ENCODE peak calls at places on chromosome 15, in four cellular contexts. One of them, this sample, is unnamed.

GRCh38 chr15:78314181-78314581 is 14.8 kb upstream of the SKIC8 start:
- DNase-seq in HCT116: no peak
- DNase-seq in HepG2: no peak
- DNase-seq in K562: no peak
- DNase-seq in this sample: no peak

GRCh38 chr15:82832601-82833209 is 23.3 kb downstream of the WHAMM start:
- DNase-seq in HCT116: peak; percentile 64
- DNase-seq in HepG2: no peak
- DNase-seq in K562: no peak
- DNase-seq in this sample: peak; percentile 71

GRCh38 chr15:52385670-52386069 is 90.1 kb upstream of the MYO5C start:
- DNase-seq in HCT116: no peak
- DNase-seq in HepG2: no peak
- DNase-seq in K562: no peak
- DNase-seq in this sample: no peak

GRCh38 chr15:92801774-92802464 is 98.2 kb upstream of the CHD2 start:
- DNase-seq in HCT116: peak; percentile 71
- DNase-seq in HepG2: peak; percentile 14
- DNase-seq in K562: peak; percentile 42
- DNase-seq in this sample: no peak

GRCh38 chr15:101280007-101280406 is 2.7 kb upstream of the SELENOS start:
- DNase-seq in HCT116: no peak
- DNase-seq in HepG2: no peak
- DNase-seq in K562: no peak
- DNase-seq in this sample: no peak

GRCh38 chr15:95446854-95447253 is 883.6 kb upstream of the NR2F2 start:
- DNase-seq in HCT116: no peak
- DNase-seq in HepG2: no peak
- DNase-seq in K562: no peak
- DNase-seq in this sample: no peak

GRCh38 chr15:70149667-70150404 is 52.1 kb upstream of the TLE3 start:
- DNase-seq in HCT116: no peak
- DNase-seq in HepG2: no peak
- DNase-seq in K562: no peak
- DNase-seq in this sample: no peak

GRCh38 chr15:52406601-52407000 is 111.0 kb upstream of the MYO5C start:
- DNase-seq in HCT116: no peak
- DNase-seq in HepG2: no peak
- DNase-seq in K562: no peak
- DNase-seq in this sample: no peak

GRCh38 chr15:88476635-88477038 is 9.1 kb downstream of the MRPS11 start:
- DNase-seq in HCT116: peak; percentile 15
- DNase-seq in HepG2: peak; percentile 18
- DNase-seq in K562: peak; percentile 68
- DNase-seq in this sample: no peak

GRCh38 chr15:39591141-39591895 is 10.4 kb downstream of the THBS1 start:
- DNase-seq in HCT116: no peak
- DNase-seq in HepG2: no peak
- DNase-seq in K562: no peak
- DNase-seq in this sample: no peak
- TF ChIP-seq TCF7L2 in HCT116: no peak
- TF ChIP-seq TCF7L2 in HepG2: no peak
- TF ChIP-seq TCF7L2 in K562: no peak
- TF ChIP-seq TCF7L2 in this sample: no peak

DNA sequence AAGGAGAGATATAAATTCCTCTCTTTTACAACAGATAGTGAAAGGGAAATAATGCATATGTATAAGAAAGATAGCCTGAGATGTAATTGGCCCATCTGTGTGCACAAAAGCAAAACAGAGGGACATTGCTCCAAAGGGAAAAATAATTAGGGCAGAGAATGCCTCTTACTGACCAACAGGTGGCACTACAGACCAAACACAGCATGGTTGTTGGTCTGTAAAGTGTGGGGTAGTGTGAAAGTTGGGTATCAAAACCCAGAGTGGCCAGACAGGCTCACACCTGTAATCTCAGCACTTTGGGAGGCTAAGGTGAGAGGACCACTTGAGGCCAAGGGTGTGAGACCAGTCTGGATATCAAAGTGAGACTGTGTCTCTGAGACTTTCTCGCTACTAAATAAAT is 4.5 kb upstream of the TLNRD1 start:
- DNase-seq in HCT116: no peak
- DNase-seq in HepG2: no peak
- DNase-seq in K562: peak; percentile 44
- DNase-seq in this sample: no peak
- TF ChIP-seq CTCF in HCT116: peak; percentile 76
- TF ChIP-seq CTCF in HepG2: peak; percentile 54
- TF ChIP-seq CTCF in K562: peak; percentile 75
- TF ChIP-seq CTCF in this sample: peak; percentile 70

GRCh38 chr15:36841154-36841553 is 259.2 kb downstream of the MEIS2 start:
- DNase-seq in HCT116: no peak
- DNase-seq in HepG2: no peak
- DNase-seq in K562: no peak
- DNase-seq in this sample: no peak
- TF ChIP-seq REST in HCT116: no peak
- TF ChIP-seq REST in HepG2: no peak
- TF ChIP-seq REST in K562: no peak
- TF ChIP-seq REST in this sample: no peak

GRCh38 chr15:45785897-45786296 is 151.1 kb downstream of the SQOR start:
- DNase-seq in HCT116: no peak
- DNase-seq in HepG2: no peak
- DNase-seq in K562: no peak
- DNase-seq in this sample: no peak

GRCh38 chr15:45795487-45796069 is 160.7 kb downstream of the SQOR start:
- DNase-seq in HCT116: peak; percentile 47
- DNase-seq in HepG2: peak; percentile 52
- DNase-seq in K562: no peak
- DNase-seq in this sample: peak; percentile 36

GRCh38 chr15:45794768-45795486 is 160.1 kb downstream of the SQOR start:
- DNase-seq in HCT116: no peak
- DNase-seq in HepG2: peak; percentile 85
- DNase-seq in K562: no peak
- DNase-seq in this sample: no peak

GRCh38 chr15:45794304-45794703 is 159.5 kb downstream of the SQOR start:
- DNase-seq in HCT116: no peak
- DNase-seq in HepG2: no peak
- DNase-seq in K562: no peak
- DNase-seq in this sample: no peak

GRCh38 chr15:45790325-45790943 is 155.6 kb downstream of the SQOR start:
- DNase-seq in HCT116: peak; percentile 6
- DNase-seq in HepG2: peak; percentile 14
- DNase-seq in K562: peak; percentile 11
- DNase-seq in this sample: peak; percentile 17
- TF ChIP-seq TCF7L2 in HCT116: no peak
- TF ChIP-seq TCF7L2 in HepG2: no peak
- TF ChIP-seq TCF7L2 in K562: no peak
- TF ChIP-seq TCF7L2 in this sample: no peak

This sample was measured in Panc1.